ENCODE peak calls at places on chromosomes 16 and 17, in six cellular contexts. G, Y, I, R, D and K are unnamed samples.

GRCh38 chr16:65500007-65500406 is 378.1 kb upstream of the CDH11 start:
- DNase-seq in G (no peak), Y (no peak), I (no peak), R (no peak), D (no peak), K (no peak)

GRCh38 chr17:30477758-30478115 is 529 bp downstream of the GOSR1 start:
- DNase-seq in G (peak; percentile 5), Y (peak; percentile 23), I (no peak), R (no peak), D (peak; percentile 9), K (peak; percentile 18)

GRCh38 chr17:61809816-61810392 is 53.4 kb downstream of the BRIP1 start:
- DNase-seq in G (no peak), Y (no peak), I (no peak), R (no peak), D (no peak), K (no peak)

GRCh38 chr17:55121268-55121667 is 143.5 kb upstream of the HLF start:
- DNase-seq in G (no peak), Y (no peak), I (no peak), R (no peak), D (no peak), K (no peak)

GRCh38 chr17:4586043-4586442 is 1.7 kb downstream of the SMTNL2 start:
- DNase-seq in G (no peak), Y (no peak), I (no peak), R (no peak), D (no peak), K (no peak)

GRCh38 chr16:6704306-6704705 is 628.3 kb upstream of the RBFOX1 start:
- DNase-seq in G (no peak), Y (no peak), I (no peak), R (no peak), D (no peak), K (no peak)

GRCh38 chr16:62831235-62831634 is 795.0 kb upstream of the CDH8 start:
- DNase-seq in G (no peak), Y (no peak), I (no peak), R (no peak), D (no peak), K (no peak)

GRCh38 chr16:17305694-17306093 is 165.1 kb downstream of the XYLT1 start:
- DNase-seq in G (peak; percentile 32), Y (no peak), I (no peak), R (no peak), D (no peak), K (no peak)

GRCh38 chr16:48014349-48015135 is 141.3 kb downstream of the ABCC12 start:
- DNase-seq in G (no peak), Y (peak; percentile 2), I (no peak), R (no peak), D (peak; percentile 11), K (no peak)

GRCh38 chr17:78409191-78409621 is 30.8 kb downstream of the PGS1 start:
- DNase-seq in G (no peak), Y (no peak), I (no peak), R (no peak), D (no peak), K (no peak)

GRCh38 chr17:78406396-78406795 is 27.9 kb downstream of the PGS1 start:
- DNase-seq in G (no peak), Y (no peak), I (no peak), R (no peak), D (no peak), K (no peak)

GRCh38 chr17:78408476-78409020 is 30.1 kb downstream of the PGS1 start:
- DNase-seq in G (no peak), Y (no peak), I (no peak), R (no peak), D (no peak), K (no peak)

GRCh38 chr17:78403822-78404221 is 25.4 kb downstream of the PGS1 start:
- DNase-seq in G (no peak), Y (no peak), I (no peak), R (no peak), D (no peak), K (no peak)

DNA sequence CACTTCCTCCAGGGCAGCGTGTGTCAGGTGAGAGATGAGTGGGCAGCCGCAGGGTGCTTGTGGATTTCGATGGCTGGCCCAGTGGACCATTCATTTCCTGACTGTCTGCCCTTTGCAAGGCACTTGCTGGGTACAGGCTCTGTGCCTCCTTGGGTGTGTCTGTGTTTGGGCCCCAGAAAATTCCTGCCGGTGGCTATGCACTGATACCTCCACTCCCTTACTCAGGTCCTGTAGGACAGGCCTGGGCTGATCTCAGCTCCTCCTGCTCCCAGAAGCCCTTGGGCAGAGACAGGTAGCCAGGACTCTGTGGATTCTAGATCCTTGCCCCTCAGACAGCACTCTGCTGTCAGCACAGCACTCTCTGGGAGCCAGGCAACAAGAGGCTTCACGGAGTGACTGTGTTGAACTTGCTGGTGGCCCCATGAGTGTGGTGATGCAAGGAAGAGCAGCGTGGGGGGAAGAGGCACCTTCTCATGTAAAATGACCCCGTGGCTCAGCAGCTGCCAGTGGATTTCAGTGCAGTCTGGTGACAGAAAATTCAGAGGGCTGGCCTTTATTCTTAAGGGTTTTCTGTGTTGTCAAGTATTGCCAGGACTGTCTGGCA is 29.0 kb downstream of the PGS1 start:
- DNase-seq in G (no peak), Y (no peak), I (no peak), R (no peak), D (no peak), K (no peak)
- TF ChIP-seq TAF1 in G (no peak), Y (no peak), I (no peak), R (no peak), D (no peak), K (no peak)

DNA sequence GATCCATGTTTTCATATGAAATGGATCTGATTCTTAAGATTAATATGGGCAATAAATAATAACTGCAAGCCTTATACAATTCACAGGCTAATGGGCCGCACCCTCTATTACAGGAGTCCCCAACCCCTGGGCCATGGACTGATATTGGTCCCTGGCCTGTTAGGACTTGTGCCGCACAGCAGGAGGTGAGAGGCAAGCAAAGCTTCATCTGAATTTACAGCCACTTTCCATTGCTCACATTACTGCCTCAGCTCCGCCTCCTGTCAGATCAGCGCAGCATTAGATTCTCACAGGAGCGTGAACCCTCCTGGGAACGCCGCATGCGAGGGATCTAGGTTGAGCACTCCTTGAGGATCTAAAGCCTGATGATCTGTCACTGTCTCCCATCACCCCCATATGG is 26.8 kb downstream of the METTL16 start:
- DNase-seq in G (no peak), Y (peak; percentile 3), I (no peak), R (no peak), D (no peak), K (no peak)
- TF ChIP-seq POLR2AphosphoS5 in G (no peak), Y (no peak), I (no peak), R (no peak), D (no peak), K (no peak)

DNA sequence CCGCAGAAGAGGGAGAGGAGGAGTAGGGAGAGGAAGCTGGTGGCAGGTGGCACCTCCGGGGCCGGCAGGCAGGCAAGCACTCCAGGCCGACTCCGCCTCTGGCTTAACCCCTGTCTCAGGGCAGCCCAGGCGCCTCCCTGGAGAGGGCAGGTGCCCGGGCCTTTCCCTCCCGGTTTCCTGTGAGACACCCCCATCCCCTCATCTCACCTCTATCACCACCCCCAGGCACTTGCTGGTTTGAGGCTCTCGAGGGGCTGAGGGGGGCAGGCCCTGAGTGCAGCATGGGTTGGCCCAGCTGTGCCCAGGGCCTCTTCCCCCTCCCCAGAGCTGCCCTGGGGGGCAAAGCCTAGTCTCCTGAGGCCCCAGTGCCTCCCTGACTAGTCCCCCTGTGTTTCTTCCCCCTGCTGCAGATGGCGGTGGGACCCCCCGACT is 6.0 kb downstream of the DOC2A start:
- DNase-seq in G (no peak), Y (no peak), I (no peak), R (peak; percentile 46), D (no peak), K (peak; percentile 51)
- TF ChIP-seq TAF1 in G (no peak), Y (no peak), I (no peak), R (no peak), D (no peak), K (no peak)

DNA sequence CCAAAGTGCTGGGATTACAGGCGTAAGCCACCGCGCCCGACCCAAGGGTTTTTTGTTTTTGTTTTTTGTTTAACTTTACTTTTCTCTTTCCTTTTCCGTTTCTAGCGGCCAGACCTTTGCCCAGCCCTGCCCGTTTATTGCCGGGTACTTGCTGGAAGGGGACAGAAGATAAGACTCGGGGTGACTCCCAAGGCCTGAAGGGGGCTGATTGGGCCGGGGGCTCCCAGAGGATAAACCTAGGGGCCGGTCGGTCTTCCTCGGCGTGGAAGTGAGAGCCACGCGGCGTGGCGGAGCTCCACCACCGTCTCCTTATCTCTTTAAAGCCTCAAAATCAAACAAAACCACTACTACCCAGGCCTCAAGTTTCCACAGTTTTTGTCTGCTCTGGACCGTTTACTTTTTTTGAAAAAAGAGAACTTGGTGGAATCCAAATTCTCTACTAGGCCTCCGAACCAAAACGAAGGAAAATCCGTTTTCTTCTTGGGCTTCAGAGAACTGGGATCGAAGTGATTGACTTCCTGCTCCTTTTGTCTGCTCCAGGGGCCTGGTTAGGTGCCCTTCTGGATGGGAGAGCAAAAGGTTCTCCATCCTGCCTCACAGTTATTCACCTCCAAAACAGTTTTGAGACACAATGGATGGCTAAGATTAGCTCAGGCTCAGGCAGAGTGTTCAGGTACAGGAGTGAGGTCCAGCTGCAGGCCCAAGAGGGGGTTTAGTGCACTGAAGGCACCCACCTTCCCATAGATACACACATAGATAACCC is 8.5 kb upstream of the HOXB9 start:
- DNase-seq in G (no peak), Y (no peak), I (no peak), R (no peak), D (no peak), K (no peak)
- TF ChIP-seq POLR2AphosphoS5 in G (no peak), Y (no peak), I (no peak), R (no peak), D (no peak), K (no peak)

DNA sequence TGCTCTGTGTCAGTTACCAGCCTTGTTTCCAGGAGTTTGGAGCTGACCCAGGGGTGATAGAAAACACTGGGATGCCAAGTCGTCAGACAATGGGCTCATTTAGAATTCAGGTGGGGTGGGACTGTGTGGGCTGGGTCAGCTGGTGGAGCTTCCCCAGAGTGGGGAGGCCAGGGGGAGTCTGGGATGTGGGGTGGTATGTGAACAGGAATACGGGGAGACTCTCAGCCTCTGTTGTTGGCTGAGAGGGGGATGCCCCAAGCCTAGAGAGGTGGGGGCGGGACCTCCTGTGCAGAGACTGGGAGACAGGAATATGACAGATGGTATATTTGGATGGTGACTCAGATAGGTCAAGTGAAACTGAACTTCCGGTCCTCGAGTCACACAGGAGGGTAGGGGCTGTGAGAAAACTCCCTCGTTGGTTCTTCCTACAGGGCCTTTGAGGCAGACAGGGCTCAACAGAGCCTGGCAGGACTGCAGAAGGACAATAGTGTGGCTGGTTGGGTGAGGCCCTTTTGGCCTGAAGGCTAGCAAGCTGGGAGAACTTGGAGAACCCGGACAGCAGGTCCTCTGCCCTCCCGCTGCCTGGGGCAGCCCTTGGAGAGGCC is 23.7 kb downstream of the CDH1 start:
- DNase-seq in G (no peak), Y (peak; percentile 65), I (no peak), R (no peak), D (peak; percentile 87), K (peak; percentile 39)
- TF ChIP-seq TAF1 in G (peak; percentile 18), Y (no peak), I (no peak), R (no peak), D (no peak), K (peak; percentile 62)

DNA sequence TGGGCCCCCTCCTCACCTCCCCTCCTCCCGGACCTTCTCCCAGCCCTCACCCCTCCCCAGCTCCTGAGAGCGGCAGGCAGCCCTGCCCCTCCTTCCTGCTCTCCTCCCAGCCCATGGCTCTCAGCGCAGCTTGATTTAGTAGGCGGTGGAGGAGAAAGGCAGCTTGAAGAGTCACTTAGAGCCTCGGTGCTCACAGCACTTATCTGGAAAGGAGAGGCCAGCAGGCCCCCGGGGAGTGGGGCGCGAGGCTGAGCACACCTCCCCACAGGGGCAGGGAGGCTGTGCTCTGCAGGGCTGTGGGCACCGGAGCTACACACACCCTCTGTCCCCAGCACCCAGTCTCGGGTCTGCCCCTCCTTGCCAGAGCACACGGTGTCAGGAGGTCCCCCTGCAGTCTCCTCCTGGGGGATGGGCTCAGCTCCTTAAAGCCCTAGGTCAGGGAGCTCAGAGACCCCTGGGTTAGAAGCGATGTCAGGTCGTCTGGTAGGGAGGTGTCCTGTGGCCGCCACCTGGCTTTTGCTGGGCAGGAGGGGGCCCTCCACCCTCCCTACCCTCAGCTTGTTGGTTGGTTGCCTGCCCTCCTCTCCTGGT is 151.2 kb upstream of the GSE1 start:
- DNase-seq in G (no peak), Y (peak; percentile 91), I (no peak), R (peak; percentile 80), D (no peak), K (no peak)
- TF ChIP-seq POLR2AphosphoS5 in G (no peak), Y (no peak), I (no peak), R (no peak), D (no peak), K (no peak)